ENCODE peak calls at places on chromosomes 5 and 9, in four cellular contexts. E, S, C and O are unnamed samples.
A peak's percentile ranks its signal among the peaks of the same experiment; 100 is the strongest.

GRCh38 chr5:158484246-158484645 is 615.5 kb downstream of the EBF1 start:
- DNase-seq in E (no peak), S (no peak), C (no peak), O (no peak)

GRCh38 chr9:36788534-36788933 is 215.8 kb downstream of the MELK start:
- DNase-seq in E (no peak), S (no peak), C (no peak), O (no peak)

GRCh38 chr5:60945760-60946253 is 802 bp downstream of the NDUFAF2 start:
- DNase-seq in E (peak; percentile 34), S (peak; percentile 18), C (peak; percentile 25), O (peak; percentile 15)

GRCh38 chr9:125524522-125524921 is 182.5 kb downstream of the MAPKAP1 start:
- DNase-seq in E (no peak), S (no peak), C (no peak), O (no peak)

GRCh38 chr5:45038366-45038987 is 229.7 kb downstream of the MRPS30 start:
- DNase-seq in E (no peak), S (no peak), C (peak; percentile 3), O (no peak)

GRCh38 chr5:95283761-95284511 is 958 bp downstream of the MCTP1 start:
- DNase-seq in E (peak; percentile 53), S (no peak), C (peak; percentile 37), O (no peak)

GRCh38 chr9:132993511-132993939 is 15.0 kb downstream of the GFI1B start:
- DNase-seq in E (no peak), S (no peak), C (no peak), O (no peak)

GRCh38 chr5:175800656-175801081 is 70.7 kb upstream of the CPLX2 start:
- DNase-seq in E (no peak), S (no peak), C (no peak), O (no peak)

GRCh38 chr5:78647838-78648358 is 674 bp downstream of the LHFPL2 start:
- DNase-seq in E (peak; percentile 60), S (peak; percentile 69), C (peak; percentile 19), O (no peak)

GRCh38 chr9:83706703-83707517 is 848 bp downstream of the UBQLN1 start:
- DNase-seq in E (peak; percentile 34), S (peak; percentile 22), C (no peak), O (no peak)

GRCh38 chr5:146521403-146522106 is 5.6 kb upstream of the GPR151 start:
- DNase-seq in E (no peak), S (no peak), C (no peak), O (no peak)

GRCh38 chr5:73728493-73729273 is 102.7 kb downstream of the ARHGEF28 start:
- DNase-seq in E (peak; percentile 46), S (no peak), C (no peak), O (no peak)

GRCh38 chr5:43041669-43042175 is 1.6 kb upstream of the ANXA2R start:
- DNase-seq in E (peak; percentile 58), S (peak; percentile 52), C (no peak), O (peak; percentile 12)

GRCh38 chr5:116343961-116344360 is 230.7 kb downstream of the SEMA6A start:
- DNase-seq in E (no peak), S (no peak), C (no peak), O (no peak)

GRCh38 chr9:92603990-92604389 is 65.9 kb downstream of the IPPK start:
- DNase-seq in E (no peak), S (no peak), C (no peak), O (no peak)

GRCh38 chr9:92312887-92313623 is 12.1 kb downstream of the NOL8 start:
- DNase-seq in E (no peak), S (no peak), C (no peak), O (no peak)

GRCh38 chr5:132417010-132417439 is 47.5 kb downstream of the SLC22A5 start:
- DNase-seq in E (no peak), S (no peak), C (no peak), O (no peak)

GRCh38 chr5:160174780-160175437 is 54.4 kb upstream of the FABP6 start:
- DNase-seq in E (no peak), S (no peak), C (no peak), O (no peak)

GRCh38 chr9:21070171-21070571 is 7.6 kb downstream of the IFNB1 start:
- DNase-seq in E (no peak), S (peak; percentile 75), C (peak; percentile 48), O (peak; percentile 30)

GRCh38 chr5:112630246-112631009 is 107.3 kb upstream of the APC start:
- DNase-seq in E (no peak), S (no peak), C (no peak), O (no peak)

GRCh38 chr5:74167206-74167929 is 473.2 kb downstream of the ENC1 start:
- DNase-seq in E (no peak), S (no peak), C (peak; percentile 6), O (peak; percentile 20)

GRCh38 chr5:2017540-2018389 is 135.0 kb upstream of the IRX4 start:
- DNase-seq in E (no peak), S (no peak), C (peak; percentile 38), O (peak; percentile 26)

GRCh38 chr5:180803181-180804128 is 849 bp upstream of the MGAT1 start:
- DNase-seq in E (peak; percentile 69), S (peak; percentile 45), C (no peak), O (no peak)

GRCh38 chr9:134778841-134779411 is 101.7 kb upstream of the FCN2 start:
- DNase-seq in E (peak; percentile 48), S (peak; percentile 65), C (peak; percentile 65), O (peak; percentile 54)

GRCh38 chr5:75734913-75735789 is 17.9 kb upstream of the POC5 start:
- DNase-seq in E (peak; percentile 55), S (no peak), C (peak; percentile 5), O (no peak)

GRCh38 chr9:121743441-121744001 is 92.1 kb downstream of the DAB2IP start:
- DNase-seq in E (peak; percentile 90), S (peak; percentile 86), C (peak; percentile 96), O (peak; percentile 100)

GRCh38 chr9:137254624-137255447 is at the start of gene NELFB:
- DNase-seq in E (peak; percentile 96), S (peak; percentile 90), C (peak; percentile 98), O (peak; percentile 100)

DNA sequence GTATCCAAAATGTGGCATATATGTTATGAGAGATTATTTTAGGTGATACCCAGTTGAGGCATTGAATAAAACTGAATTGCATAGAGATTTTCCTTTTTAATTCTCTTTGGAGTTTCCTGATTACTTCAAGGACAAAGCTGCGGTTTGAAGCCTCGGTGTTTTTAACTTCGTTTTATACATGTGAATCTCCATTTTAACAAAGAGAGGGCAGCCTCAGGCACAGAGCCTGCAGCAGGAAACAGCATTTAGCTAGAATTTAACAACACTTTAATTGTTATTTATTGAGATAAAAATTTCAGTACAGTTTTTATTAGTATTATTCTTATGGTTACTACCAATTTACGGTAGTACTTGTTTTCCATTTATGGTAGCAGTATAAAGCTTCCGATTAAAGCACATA is 114.0 kb downstream of the KIF4B start:
- DNase-seq in E (no peak), S (no peak), C (no peak), O (no peak)
- TF ChIP-seq POLR2A in E (no peak), S (no peak), C (no peak), O (no peak)

GRCh38 chr5:141320225-141321169 is at the start of gene TAF7:
- DNase-seq in E (peak; percentile 88), S (peak; percentile 86), C (peak; percentile 75), O (peak; percentile 65)
- TF ChIP-seq POLR2A in E (peak; percentile 82), S (peak; percentile 84), C (peak; percentile 79), O (peak; percentile 86)

GRCh38 chr9:98786750-98787510 is 9.4 kb downstream of the ANKS6 start:
- DNase-seq in E (no peak), S (peak; percentile 3), C (no peak), O (no peak)
- TF ChIP-seq POLR2A in E (no peak), S (no peak), C (no peak), O (no peak)

DNA sequence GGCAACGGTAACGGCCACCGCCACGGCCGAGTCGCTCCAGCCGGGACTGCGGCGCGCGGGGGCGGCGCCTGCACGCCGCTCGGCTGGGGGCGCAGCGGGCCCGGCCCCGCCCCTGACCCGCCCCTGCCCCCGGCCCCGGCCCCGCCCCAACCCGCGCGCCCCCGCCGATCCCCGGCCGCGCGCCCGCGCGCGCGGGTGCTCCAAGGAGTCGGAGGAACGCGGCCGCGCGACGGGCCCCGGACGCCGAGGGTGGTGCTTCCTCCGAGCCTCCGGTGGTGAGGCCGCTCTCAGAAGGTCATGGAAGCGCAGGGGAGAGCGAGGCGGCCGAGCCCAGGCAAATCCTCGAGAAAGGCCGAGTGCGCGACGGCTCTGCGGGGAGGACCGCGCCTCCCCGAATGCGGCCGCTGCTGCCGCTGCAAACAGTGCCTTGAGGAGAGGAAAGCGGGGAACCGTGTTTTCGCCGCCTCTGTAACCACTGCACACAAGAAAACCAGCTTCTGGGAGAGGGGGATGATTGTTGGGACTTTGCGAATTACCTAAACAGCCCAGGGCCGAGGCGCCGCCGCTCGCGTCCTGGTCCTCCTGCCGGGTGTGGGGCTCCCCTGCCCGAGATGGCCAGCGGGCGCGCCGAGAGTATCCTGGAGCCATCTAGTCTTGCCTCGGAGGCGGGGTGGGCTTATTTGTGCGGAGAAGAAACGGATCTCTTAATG is at the start of gene LIFR:
- DNase-seq in E (peak; percentile 86), S (peak; percentile 78), C (peak; percentile 58), O (peak; percentile 89)
- TF ChIP-seq POLR2A in E (no peak), S (peak; percentile 57), C (peak; percentile 84), O (peak; percentile 61)